ENCODE peak calls at places on chromosomes 2 and 18, in nine cellular contexts. G is spleen, C is HCT116, O is IMR-90, L is endothelial cell of umbilical vein, A is breast epithelium, U is transverse colon, V is adrenal gland, B is thyroid gland. Y is an unnamed sample. For H3K27me3 and H3K36me3, the result is how much of the 10 kb centered on the place peaks cover.

GRCh38 chr2:15112216-15112615 is 448.9 kb downstream of the NBAS start:
- DNase-seq in G (no peak), C (peak), O (peak), L (peak), A (no peak), U (no peak), V (no peak), B (no peak), Y (no peak)

GRCh38 chr2:217307023-217307422 is 447.2 kb upstream of the TNP1 start:
- DNase-seq in G (no peak), C (no peak), O (no peak), L (no peak), A (no peak), U (no peak), V (no peak), B (peak), Y (no peak)

GRCh38 chr18:13300796-13301195 is 82.2 kb downstream of the LDLRAD4 start:
- DNase-seq in G (no peak), C (no peak), O (no peak), L (no peak), A (no peak), U (no peak), V (no peak), B (no peak), Y (no peak)

GRCh38 chr2:172256886-172257285 is 154.2 kb upstream of the DLX2 start:
- DNase-seq in G (no peak), C (no peak), O (no peak), L (no peak), A (no peak), U (no peak), V (no peak), B (no peak), Y (no peak)

GRCh38 chr2:160666019-160666676 is 172.5 kb upstream of the RBMS1 start:
- DNase-seq in G (no peak), C (peak), O (peak), L (peak), A (no peak), U (no peak), V (no peak), B (no peak), Y (peak)

GRCh38 chr2:101608411-101609317 is 88.8 kb upstream of the MAP4K4 start:
- DNase-seq in G (no peak), C (no peak), O (no peak), L (no peak), A (no peak), U (no peak), V (no peak), B (no peak), Y (no peak)

GRCh38 chr2:70767094-70767698 is 804 bp downstream of the ADD2 start:
- DNase-seq in G (peak), C (no peak), O (no peak), L (no peak), A (no peak), U (no peak), V (no peak), B (peak), Y (no peak)

GRCh38 chr18:24427484-24427883 is 1.0 kb downstream of the IMPACT start:
- DNase-seq in G (no peak), C (no peak), O (peak), L (peak), A (no peak), U (no peak), V (no peak), B (no peak), Y (no peak)

GRCh38 chr18:35920623-35921022 is 51.9 kb upstream of the RMP24 start:
- DNase-seq in G (no peak), C (no peak), O (no peak), L (no peak), A (no peak), U (no peak), V (no peak), B (no peak), Y (no peak)

GRCh38 chr2:235619544-235619943 is 125.7 kb downstream of the AGAP1 start:
- DNase-seq in G (no peak), C (no peak), O (no peak), L (no peak), A (no peak), U (no peak), V (no peak), B (no peak), Y (no peak)

GRCh38 chr18:79873449-79874110 is 75.8 kb downstream of the KCNG2 start:
- DNase-seq in G (peak), C (no peak), O (no peak), L (no peak), A (no peak), U (no peak), V (no peak), B (no peak), Y (no peak)

GRCh38 chr2:197673142-197673541 is 2.2 kb downstream of the RFTN2 start:
- DNase-seq in G (no peak), C (no peak), O (no peak), L (no peak), A (no peak), U (no peak), V (no peak), B (no peak), Y (no peak)

GRCh38 chr2:29526587-29527586 is 394.5 kb downstream of the ALK start:
- DNase-seq in G (no peak), C (no peak), O (no peak), L (no peak), A (no peak), U (no peak), V (no peak), B (no peak), Y (no peak)

GRCh38 chr2:233241803-233242202 is 9.7 kb upstream of the ATG16L1 start:
- DNase-seq in G (no peak), C (no peak), O (no peak), L (no peak), A (no peak), U (peak), V (no peak), B (no peak), Y (no peak)

GRCh38 chr2:167110345-167110744 is 222.1 kb downstream of the XIRP2 start:
- DNase-seq in G (no peak), C (no peak), O (no peak), L (no peak), A (no peak), U (no peak), V (no peak), B (no peak), Y (no peak)

GRCh38 chr2:168244318-168244717 is 3.1 kb downstream of the STK39 start:
- DNase-seq in G (peak), C (no peak), O (no peak), L (no peak), A (no peak), U (peak), V (no peak), B (no peak), Y (peak)

GRCh38 chr2:7427293-7428060 is 510.3 kb downstream of the RNF144A start:
- DNase-seq in G (no peak), C (peak), O (peak), L (peak), A (no peak), U (no peak), V (no peak), B (peak), Y (peak)

GRCh38 chr18:13473751-13474150 is 252.6 kb downstream of the FAM210A start:
- DNase-seq in G (no peak), C (no peak), O (no peak), L (no peak), A (no peak), U (no peak), V (no peak), B (no peak), Y (no peak)

GRCh38 chr18:48761582-48761981 is 189.2 kb downstream of the SMAD7 start:
- DNase-seq in G (no peak), C (no peak), O (no peak), L (no peak), A (no peak), U (peak), V (no peak), B (no peak), Y (no peak)

DNA sequence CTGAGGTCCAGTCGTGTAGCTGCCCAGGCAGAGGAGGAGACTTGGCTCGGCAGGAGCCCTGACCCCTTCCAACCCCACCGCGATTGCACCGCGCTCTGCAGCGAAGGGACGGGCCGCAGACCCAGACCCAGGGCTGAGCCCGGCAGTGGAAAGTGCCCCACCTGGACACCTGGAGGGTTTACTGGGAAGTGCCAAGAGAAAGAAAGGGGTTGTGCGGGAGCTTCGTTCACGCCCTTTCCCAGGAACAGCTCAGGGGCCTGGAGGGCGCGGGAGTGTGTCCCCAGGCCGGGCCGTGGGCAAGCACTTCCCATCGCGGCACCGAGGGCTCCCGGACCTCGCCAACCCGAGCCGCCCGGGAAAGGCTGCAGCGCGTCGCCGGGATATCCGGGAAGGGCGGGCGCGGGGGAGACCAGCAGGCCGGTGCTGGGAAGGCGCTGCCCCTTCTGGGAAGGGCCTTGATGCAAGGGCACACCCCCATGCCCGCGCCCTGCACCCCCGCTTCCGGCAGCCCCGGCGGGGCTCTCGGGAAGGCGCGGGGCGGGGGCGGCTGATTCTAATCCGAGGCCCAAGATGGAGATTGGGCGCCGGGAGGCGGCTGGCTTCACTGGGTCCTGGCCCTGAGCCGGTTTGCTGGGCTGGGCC is 36.1 kb upstream of the MRPL33 start:
- DNase-seq in G (peak), C (no peak), O (peak), L (peak), A (peak), U (peak), V (peak), B (peak), Y (peak)
- TF ChIP-seq POLR2A in G (no peak), C (no peak), O (no peak), L (peak), A (peak), U (peak), V (peak), B (no peak), Y (peak)

DNA sequence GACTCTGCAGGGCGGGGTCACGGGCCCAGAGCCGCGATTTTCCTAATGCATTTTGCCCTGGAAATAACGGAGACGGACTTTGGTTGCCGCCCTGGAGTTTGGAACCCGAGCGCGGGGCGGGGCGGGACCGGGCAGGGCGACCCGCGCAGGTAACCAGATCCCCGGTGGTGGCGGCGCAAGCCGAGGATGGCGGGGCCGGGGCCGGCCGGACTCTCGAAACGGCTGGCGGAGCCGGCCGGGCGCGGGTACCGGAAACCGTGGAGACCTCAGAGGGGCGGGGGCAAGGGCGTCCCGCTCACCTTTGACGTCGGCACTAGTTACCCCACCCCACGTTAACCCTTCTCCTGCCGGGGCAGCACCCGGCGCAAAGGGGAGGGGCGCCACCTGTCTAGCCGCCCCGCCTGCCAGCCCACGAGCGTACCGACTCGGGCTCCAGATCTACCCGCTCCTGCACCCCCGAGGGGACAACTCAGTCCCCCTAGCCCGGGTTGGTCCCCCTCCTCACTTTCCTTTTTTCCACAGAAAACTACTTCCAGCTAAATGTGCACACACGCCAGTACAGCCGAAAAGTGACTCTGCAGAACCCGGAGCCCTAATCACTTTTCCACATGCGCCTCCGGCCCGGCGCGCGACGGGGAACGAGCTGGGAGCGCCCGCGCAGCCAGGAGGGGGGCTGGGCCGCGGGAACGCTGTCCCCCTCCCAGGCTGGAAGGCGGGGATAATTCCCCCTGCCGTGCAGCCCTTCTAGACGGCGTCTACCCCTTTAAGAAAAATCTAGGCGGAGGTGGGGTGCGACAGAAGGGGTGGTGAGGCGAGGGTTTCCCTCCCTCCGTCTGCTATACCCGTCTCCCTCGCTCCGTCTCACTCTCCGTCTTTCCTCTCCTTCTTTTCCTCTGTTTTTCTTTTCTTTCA is 2.7 kb downstream of the CYP26B1 start:
- DNase-seq in G (peak), C (peak), O (no peak), L (peak), A (peak), U (no peak), V (no peak), B (peak), Y (peak)
- H3K27me3 ChIP-seq in G (half or more), C (under half), O (half or more), L (half or more), A (half or more), U (half or more), V (under half), B (under half), Y (under half)

GRCh38 chr2:10398496-10398895 is 49.6 kb downstream of the ODC1 start:
- DNase-seq in G (peak), C (no peak), O (no peak), L (no peak), A (no peak), U (peak), V (peak), B (no peak), Y (no peak)

GRCh38 chr2:10397878-10398277 is 50.2 kb downstream of the ODC1 start:
- DNase-seq in G (no peak), C (no peak), O (no peak), L (no peak), A (no peak), U (no peak), V (no peak), B (no peak), Y (no peak)

GRCh38 chr2:10396464-10396863 is 51.7 kb downstream of the ODC1 start:
- DNase-seq in G (no peak), C (no peak), O (no peak), L (no peak), A (no peak), U (no peak), V (no peak), B (no peak), Y (no peak)

GRCh38 chr2:10395893-10396292 is 52.2 kb downstream of the ODC1 start:
- DNase-seq in G (peak), C (no peak), O (no peak), L (no peak), A (no peak), U (no peak), V (no peak), B (peak), Y (no peak)

DNA sequence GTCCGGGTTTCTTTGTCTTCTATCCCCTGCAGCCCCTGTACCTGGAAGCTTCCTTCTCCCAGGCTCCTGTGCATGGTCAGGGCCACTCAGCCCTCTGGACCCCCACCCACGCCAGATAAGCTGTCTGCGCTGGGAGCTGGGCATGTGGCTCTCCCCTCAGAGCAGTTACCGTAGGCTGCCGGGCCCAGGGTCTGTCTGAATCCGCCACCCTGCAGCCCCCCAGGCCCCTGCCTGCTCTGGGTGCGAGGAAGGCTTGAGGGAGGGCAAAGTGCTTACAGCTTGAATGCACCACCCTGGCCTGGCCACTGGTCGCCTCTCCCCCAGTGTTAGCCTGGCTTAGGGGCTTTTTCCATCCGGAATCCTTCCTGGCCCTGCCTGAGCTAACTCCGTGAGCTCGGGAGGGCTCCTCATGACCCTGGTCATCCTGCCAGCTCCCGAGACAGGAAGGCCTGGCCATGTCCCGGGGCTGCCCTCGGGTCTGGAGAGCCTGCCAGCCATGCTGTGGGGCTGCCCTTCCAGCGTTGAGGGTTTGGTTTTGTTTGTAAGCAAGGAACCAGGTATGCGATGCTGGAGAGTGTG is 50.7 kb downstream of the ODC1 start:
- DNase-seq in G (peak), C (no peak), O (no peak), L (no peak), A (no peak), U (no peak), V (no peak), B (no peak), Y (no peak)
- H3K36me3 ChIP-seq in G (under half), C (under half), O (under half), L (under half), A (under half), U (under half), V (under half), B (under half), Y (under half)

GRCh38 chr2:238207006-238207405 is 3.5 kb upstream of the ILKAP start:
- DNase-seq in G (no peak), C (no peak), O (no peak), L (no peak), A (no peak), U (no peak), V (no peak), B (no peak), Y (no peak)

GRCh38 chr2:238203973-238204683 is 633 bp upstream of the ILKAP start:
- DNase-seq in G (no peak), C (no peak), O (no peak), L (no peak), A (no peak), U (no peak), V (no peak), B (no peak), Y (no peak)

GRCh38 chr2:238202326-238203103 is 980 bp downstream of the ILKAP start:
- DNase-seq in G (no peak), C (no peak), O (peak), L (peak), A (no peak), U (no peak), V (no peak), B (no peak), Y (no peak)

GRCh38 chr2:238203104-238203972 is at the start of gene ILKAP:
- DNase-seq in G (peak), C (peak), O (peak), L (peak), A (peak), U (peak), V (peak), B (peak), Y (peak)
- TF ChIP-seq POLR2A in G (peak), C (peak), O (peak), L (peak), A (no peak), U (peak), V (peak), B (peak), Y (peak)

GRCh38 chr2:205925373-205926337 is 160.3 kb downstream of the INO80D start:
- DNase-seq in G (peak), C (no peak), O (peak), L (peak), A (peak), U (peak), V (peak), B (peak), Y (peak)
- H3K27me3 ChIP-seq in G (under half), C (under half), O (under half), L (under half), A (under half), U (under half), V (under half), B (under half), Y (under half)

GRCh38 chr2:28400921-28401320 is 8.3 kb downstream of the FOSL2 start:
- DNase-seq in G (no peak), C (no peak), O (no peak), L (no peak), A (no peak), U (no peak), V (peak), B (no peak), Y (no peak)
- H3K36me3 ChIP-seq in G (half or more), C (under half), O (half or more), L (under half), A (under half), U (under half), V (under half), B (under half), Y (under half)

DNA sequence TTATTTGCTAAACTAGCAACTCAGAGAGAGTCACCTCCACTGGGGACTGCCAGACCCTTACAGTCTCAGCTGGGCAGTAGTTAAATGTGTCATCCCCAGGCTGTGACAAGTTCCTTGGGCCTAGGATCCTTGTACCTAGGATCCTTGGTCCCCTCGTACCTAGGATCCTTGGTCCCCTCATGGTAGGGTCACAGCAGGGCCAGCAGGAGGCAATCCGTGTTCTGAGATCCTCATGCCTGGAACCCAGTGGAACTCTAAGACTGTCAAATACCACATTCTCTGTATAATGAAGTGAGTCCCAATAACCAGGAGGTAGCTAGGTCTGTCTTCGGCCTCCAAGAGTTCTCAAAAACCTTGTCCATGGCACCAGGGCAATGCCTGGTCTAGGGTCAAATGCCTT is 60.8 kb downstream of the LYPD6B start:
- DNase-seq in G (no peak), C (no peak), O (no peak), L (no peak), A (no peak), U (no peak), V (no peak), B (no peak), Y (no peak)
- TF ChIP-seq POLR2A in G (no peak), C (no peak), O (no peak), L (no peak), A (no peak), U (no peak), V (no peak), B (no peak), Y (no peak)